ENCODE peak calls at places on chromosomes 5 and 9, in six cellular contexts. P is renal cortical epithelial cell; J is ACHN; O is CD8-positive, alpha-beta T cell; U is A673; V is NAMALWA. N is an unnamed sample.

GRCh38 chr9:94156549-94157407 is 72.5 kb downstream of the PTPDC1 start:
- DNase-seq in V (no peak), J (no peak), P (peak), O (no peak), U (peak), N (no peak)

GRCh38 chr9:116391306-116391900 is 237.8 kb downstream of the PAPPA start:
- DNase-seq in O (no peak), P (peak), V (no peak), U (no peak), J (peak), N (no peak)

GRCh38 chr5:132053483-132053882 is 7.0 kb upstream of the IL3 start:
- DNase-seq in V (no peak), O (no peak), U (no peak), P (no peak), J (no peak), N (peak)

GRCh38 chr9:110650991-110651411 is 17.6 kb upstream of the MUSK start:
- DNase-seq in P (peak), V (no peak), U (no peak), O (no peak), J (no peak), N (no peak)

GRCh38 chr5:123094919-123095693 is 6.1 kb downstream of the PRDM6 start:
- DNase-seq in P (no peak), V (no peak), J (no peak), U (no peak), O (no peak), N (no peak)

GRCh38 chr5:11906495-11906894 is 2.2 kb upstream of the CTNND2 start:
- DNase-seq in P (no peak), O (no peak), U (no peak), V (no peak), J (no peak), N (no peak)

GRCh38 chr9:124343533-124344290 is 71.5 kb downstream of the PSMB7 start:
- DNase-seq in P (no peak), O (no peak), U (peak), J (no peak), V (no peak), N (no peak)

GRCh38 chr5:142753114-142753764 is 16.9 kb upstream of the ARHGAP26 start:
- DNase-seq in J (no peak), U (no peak), P (peak), V (no peak), O (no peak), N (no peak)

GRCh38 chr9:95836072-95836471 is 39.4 kb upstream of the ERCC6L2 start:
- DNase-seq in J (no peak), O (no peak), U (no peak), P (no peak), V (no peak), N (no peak)

GRCh38 chr5:107855171-107855570 is 184.4 kb upstream of the EFNA5 start:
- DNase-seq in P (no peak), V (no peak), J (peak), O (no peak), U (no peak), N (no peak)

GRCh38 chr5:51389326-51389581 is 6.0 kb downstream of the ISL1 start:
- DNase-seq in J (no peak), P (no peak), V (no peak), O (no peak), U (no peak), N (no peak)

GRCh38 chr9:93600504-93600903 is 24.1 kb downstream of the PHF2 start:
- DNase-seq in P (no peak), V (no peak), J (no peak), O (no peak), U (peak), N (no peak)

GRCh38 chr9:5949103-5949699 is 58.5 kb downstream of the MLANA start:
- DNase-seq in V (peak), U (peak), P (peak), J (peak), O (no peak), N (no peak)

GRCh38 chr5:159951834-159952233 is 35.6 kb downstream of the ADRA1B start:
- DNase-seq in U (no peak), P (no peak), O (no peak), J (no peak), V (no peak), N (no peak)

GRCh38 chr9:133528001-133528886 is 3.5 kb upstream of the MYMK start:
- DNase-seq in J (no peak), V (no peak), O (no peak), P (no peak), U (no peak), N (no peak)

GRCh38 chr9:106035810-106036209 is 341.5 kb downstream of the TMEM38B start:
- DNase-seq in J (no peak), P (no peak), V (no peak), U (no peak), O (no peak), N (no peak)

GRCh38 chr5:114789773-114790402 is 379.8 kb downstream of the TRIM36 start:
- DNase-seq in V (peak), O (no peak), J (peak), U (peak), P (peak), N (no peak)

GRCh38 chr9:87350915-87351314 is 146.8 kb upstream of the DAPK1 start:
- DNase-seq in O (no peak), U (no peak), V (no peak), P (no peak), J (no peak), N (no peak)